ENCODE peak calls at places on chromosomes 5 and 9, in ten cellular contexts. U is DMS153; I is NCI-H69; L is HCT116; M is LoVo; Q is ACHN; E is activated T-helper 2 cell treated with anti-CD3 and anti-CD28 coated beads, Interferon-gamma antibody, Interleukin-2, Interleukin-4, amounts not matched to agents 10 μg/mL and 5 μg/mL and 100 μg/mL, durations not matched to agents 14 hours and 24 hours and 36 hours; A is effector CD8-positive, alpha-beta T cell; Y is osteocyte; W is activated CD8-positive, alpha-beta memory T cell treated with anti-CD3 and anti-CD28 coated beads, Interleukin-2, amount 10 ng/mL, durations not matched to agents 7 days and 5 days. X is an unnamed sample.

GRCh38 chr9:116000748-116001329 is 152.8 kb upstream of the PAPPA start:
- DNase-seq in U (no peak), I (peak), L (peak), M (peak), Q (peak), E (no peak), A (no peak), Y (no peak), W (no peak), X (peak)

GRCh38 chr5:145360936-145361335 is 474.2 kb downstream of the PRELID2 start:
- DNase-seq in U (no peak), I (no peak), L (no peak), M (no peak), Q (no peak), E (no peak), A (no peak), Y (no peak), W (no peak), X (no peak)

GRCh38 chr9:21833090-21833801 is 30.8 kb downstream of the MTAP start:
- DNase-seq in U (peak), I (peak), L (no peak), M (no peak), Q (no peak), E (no peak), A (no peak), Y (no peak), W (no peak), X (no peak)

GRCh38 chr5:14011089-14012004 is 66.9 kb upstream of the DNAH5 start:
- DNase-seq in U (peak), I (peak), L (peak), M (peak), Q (peak), E (peak), A (no peak), Y (peak), W (peak), X (peak)

GRCh38 chr9:69421908-69422801 is 97.1 kb downstream of the ENTREP1 start:
- DNase-seq in U (peak), I (peak), L (peak), M (peak), Q (peak), E (peak), A (peak), Y (no peak), W (peak), X (peak)

GRCh38 chr5:143403357-143403606 is 204 bp downstream of the NR3C1 start:
- DNase-seq in U (no peak), I (no peak), L (no peak), M (no peak), Q (no peak), E (no peak), A (no peak), Y (no peak), W (no peak), X (no peak)

GRCh38 chr5:37786855-37787254 is 53.0 kb downstream of the GDNF start:
- DNase-seq in U (no peak), I (peak), L (no peak), M (no peak), Q (peak), E (no peak), A (no peak), Y (no peak), W (no peak), X (no peak)

GRCh38 chr9:134437417-134438203 is 111.4 kb downstream of the RXRA start:
- DNase-seq in U (no peak), I (no peak), L (no peak), M (no peak), Q (no peak), E (no peak), A (no peak), Y (no peak), W (no peak), X (no peak)

GRCh38 chr9:95462419-95463121 is 54.2 kb downstream of the PTCH1 start:
- DNase-seq in U (peak), I (peak), L (no peak), M (no peak), Q (no peak), E (peak), A (peak), Y (peak), W (peak), X (no peak)

GRCh38 chr5:110087829-110088228 is 398.1 kb downstream of the MAN2A1 start:
- DNase-seq in U (no peak), I (no peak), L (no peak), M (no peak), Q (no peak), E (no peak), A (no peak), Y (no peak), W (no peak), X (no peak)

GRCh38 chr9:126705311-126705766 is 91.6 kb downstream of the LMX1B start:
- DNase-seq in U (no peak), I (peak), L (peak), M (peak), Q (peak), E (peak), A (peak), Y (peak), W (peak), X (peak)

GRCh38 chr9:90344013-90344412 is 298.6 kb downstream of the DIRAS2 start:
- DNase-seq in U (no peak), I (peak), L (no peak), M (no peak), Q (peak), E (no peak), A (no peak), Y (no peak), W (no peak), X (no peak)

GRCh38 chr5:116473706-116474105 is 100.9 kb downstream of the SEMA6A start:
- DNase-seq in U (no peak), I (no peak), L (no peak), M (no peak), Q (no peak), E (no peak), A (no peak), Y (no peak), W (no peak), X (peak)